ENCODE peak calls at places on chromosomes 11 and 22, in eight cellular contexts. One of them, this sample, is unnamed. For H3K4me1, the result is how much of the 10 kb centered on the place peaks cover.

GRCh38 chr11:60786811-60787567 is 1.9 kb downstream of the MS4A10 start:
- DNase-seq in HepG2: no peak
- DNase-seq in K562: no peak
- DNase-seq in transverse colon: peak
- DNase-seq in HCT116: no peak
- DNase-seq in sigmoid colon: peak
- DNase-seq in upper lobe of left lung: no peak
- DNase-seq in endothelial cell of umbilical vein: peak
- DNase-seq in this sample: peak

GRCh38 chr22:43862074-43862881 is at the start of gene SULT4A1:
- DNase-seq in upper lobe of left lung: peak
- DNase-seq in endothelial cell of umbilical vein: no peak
- DNase-seq in sigmoid colon: peak
- DNase-seq in transverse colon: no peak
- DNase-seq in HepG2: no peak
- DNase-seq in K562: peak
- DNase-seq in HCT116: peak
- DNase-seq in this sample: peak

GRCh38 chr11:105610796-105611361 is 1.0 kb downstream of the GRIA4 start:
- DNase-seq in transverse colon: no peak
- DNase-seq in HepG2: no peak
- DNase-seq in upper lobe of left lung: no peak
- DNase-seq in K562: no peak
- DNase-seq in HCT116: no peak
- DNase-seq in endothelial cell of umbilical vein: peak
- DNase-seq in sigmoid colon: no peak
- DNase-seq in this sample: no peak

GRCh38 chr11:1297011-1297575 is 12.3 kb downstream of the TOLLIP start:
- DNase-seq in K562: no peak
- DNase-seq in upper lobe of left lung: peak
- DNase-seq in HCT116: no peak
- DNase-seq in HepG2: no peak
- DNase-seq in transverse colon: no peak
- DNase-seq in sigmoid colon: no peak
- DNase-seq in endothelial cell of umbilical vein: no peak
- DNase-seq in this sample: peak

GRCh38 chr11:66020618-66021357 is 5.5 kb downstream of the CATSPER1 start:
- DNase-seq in K562: peak
- DNase-seq in transverse colon: peak
- DNase-seq in upper lobe of left lung: peak
- DNase-seq in HCT116: no peak
- DNase-seq in endothelial cell of umbilical vein: peak
- DNase-seq in sigmoid colon: no peak
- DNase-seq in HepG2: no peak
- DNase-seq in this sample: peak

GRCh38 chr11:2587132-2587930 is 112.5 kb downstream of the KCNQ1OT1 start:
- DNase-seq in upper lobe of left lung: peak
- DNase-seq in sigmoid colon: peak
- DNase-seq in HCT116: no peak
- DNase-seq in HepG2: no peak
- DNase-seq in transverse colon: peak
- DNase-seq in endothelial cell of umbilical vein: no peak
- DNase-seq in K562: peak
- DNase-seq in this sample: peak

GRCh38 chr11:46278387-46279173 is 1.1 kb downstream of the CREB3L1 start:
- DNase-seq in endothelial cell of umbilical vein: no peak
- DNase-seq in HepG2: no peak
- DNase-seq in sigmoid colon: peak
- DNase-seq in HCT116: no peak
- DNase-seq in upper lobe of left lung: peak
- DNase-seq in transverse colon: peak
- DNase-seq in K562: peak
- DNase-seq in this sample: no peak

GRCh38 chr22:46574993-46575914 is 37.8 kb upstream of the CELSR1 start:
- DNase-seq in upper lobe of left lung: peak
- DNase-seq in K562: no peak
- DNase-seq in HCT116: peak
- DNase-seq in transverse colon: peak
- DNase-seq in sigmoid colon: peak
- DNase-seq in HepG2: peak
- DNase-seq in endothelial cell of umbilical vein: peak
- DNase-seq in this sample: peak

GRCh38 chr11:133937015-133937414 is 19.8 kb downstream of the IGSF9B start:
- DNase-seq in HCT116: no peak
- DNase-seq in transverse colon: no peak
- DNase-seq in K562: no peak
- DNase-seq in HepG2: no peak
- DNase-seq in sigmoid colon: no peak
- DNase-seq in upper lobe of left lung: no peak
- DNase-seq in endothelial cell of umbilical vein: no peak
- DNase-seq in this sample: no peak

GRCh38 chr22:40856513-40857308 is at the start of the genes ST13 and XPNPEP3:
- DNase-seq in sigmoid colon: peak
- DNase-seq in endothelial cell of umbilical vein: peak
- DNase-seq in K562: peak
- DNase-seq in transverse colon: peak
- DNase-seq in HepG2: peak
- DNase-seq in HCT116: peak
- DNase-seq in upper lobe of left lung: peak
- DNase-seq in this sample: peak
- TF ChIP-seq POLR2AphosphoS5 in sigmoid colon: peak
- TF ChIP-seq POLR2AphosphoS5 in endothelial cell of umbilical vein: peak
- TF ChIP-seq POLR2AphosphoS5 in K562: peak
- TF ChIP-seq POLR2AphosphoS5 in transverse colon: peak
- TF ChIP-seq POLR2AphosphoS5 in HepG2: peak
- TF ChIP-seq POLR2AphosphoS5 in HCT116: peak
- TF ChIP-seq POLR2AphosphoS5 in upper lobe of left lung: peak
- TF ChIP-seq POLR2AphosphoS5 in this sample: peak

GRCh38 chr11:72069787-72070251 is 10.5 kb downstream of the NUMA1 start:
- DNase-seq in endothelial cell of umbilical vein: peak
- DNase-seq in transverse colon: peak
- DNase-seq in sigmoid colon: peak
- DNase-seq in upper lobe of left lung: no peak
- DNase-seq in K562: peak
- DNase-seq in HCT116: peak
- DNase-seq in HepG2: peak
- DNase-seq in this sample: peak
- H3K4me1 ChIP-seq in endothelial cell of umbilical vein: half or more
- H3K4me1 ChIP-seq in transverse colon: under half
- H3K4me1 ChIP-seq in sigmoid colon: under half
- H3K4me1 ChIP-seq in upper lobe of left lung: half or more
- H3K4me1 ChIP-seq in K562: under half
- H3K4me1 ChIP-seq in HCT116: under half
- H3K4me1 ChIP-seq in HepG2: under half
- H3K4me1 ChIP-seq in this sample: under half

GRCh38 chr11:76177250-76177686 is 29.0 kb downstream of the WNT11 start:
- DNase-seq in HCT116: no peak
- DNase-seq in transverse colon: no peak
- DNase-seq in K562: no peak
- DNase-seq in sigmoid colon: no peak
- DNase-seq in HepG2: peak
- DNase-seq in endothelial cell of umbilical vein: no peak
- DNase-seq in upper lobe of left lung: no peak
- DNase-seq in this sample: no peak
- TF ChIP-seq POLR2A in HCT116: no peak
- TF ChIP-seq POLR2A in transverse colon: no peak
- TF ChIP-seq POLR2A in K562: no peak
- TF ChIP-seq POLR2A in sigmoid colon: no peak
- TF ChIP-seq POLR2A in HepG2: no peak
- TF ChIP-seq POLR2A in endothelial cell of umbilical vein: no peak
- TF ChIP-seq POLR2A in upper lobe of left lung: no peak
- TF ChIP-seq POLR2A in this sample: no peak

GRCh38 chr11:82843057-82843795 is 57.0 kb downstream of the PRCP start:
- DNase-seq in HCT116: no peak
- DNase-seq in HepG2: no peak
- DNase-seq in transverse colon: no peak
- DNase-seq in K562: no peak
- DNase-seq in upper lobe of left lung: no peak
- DNase-seq in sigmoid colon: no peak
- DNase-seq in endothelial cell of umbilical vein: no peak
- DNase-seq in this sample: no peak
- TF ChIP-seq POLR2AphosphoS5 in HCT116: no peak
- TF ChIP-seq POLR2AphosphoS5 in HepG2: no peak
- TF ChIP-seq POLR2AphosphoS5 in transverse colon: no peak
- TF ChIP-seq POLR2AphosphoS5 in K562: no peak
- TF ChIP-seq POLR2AphosphoS5 in upper lobe of left lung: no peak
- TF ChIP-seq POLR2AphosphoS5 in sigmoid colon: no peak
- TF ChIP-seq POLR2AphosphoS5 in endothelial cell of umbilical vein: no peak
- TF ChIP-seq POLR2AphosphoS5 in this sample: no peak

GRCh38 chr22:49355206-49355920 is 472.3 kb downstream of the BRD1 start:
- DNase-seq in K562: no peak
- DNase-seq in HCT116: no peak
- DNase-seq in transverse colon: no peak
- DNase-seq in upper lobe of left lung: no peak
- DNase-seq in HepG2: no peak
- DNase-seq in endothelial cell of umbilical vein: no peak
- DNase-seq in sigmoid colon: no peak
- DNase-seq in this sample: peak
- H3K4me1 ChIP-seq in K562: under half
- H3K4me1 ChIP-seq in HCT116: under half
- H3K4me1 ChIP-seq in transverse colon: under half
- H3K4me1 ChIP-seq in upper lobe of left lung: under half
- H3K4me1 ChIP-seq in HepG2: under half
- H3K4me1 ChIP-seq in endothelial cell of umbilical vein: under half
- H3K4me1 ChIP-seq in sigmoid colon: under half
- H3K4me1 ChIP-seq in this sample: under half

GRCh38 chr11:62786318-62787004 is 741 bp upstream of the TMEM179B start:
- DNase-seq in HCT116: peak
- DNase-seq in K562: peak
- DNase-seq in HepG2: peak
- DNase-seq in upper lobe of left lung: peak
- DNase-seq in endothelial cell of umbilical vein: peak
- DNase-seq in sigmoid colon: peak
- DNase-seq in transverse colon: peak
- DNase-seq in this sample: peak
- TF ChIP-seq POLR2A in HCT116: no peak
- TF ChIP-seq POLR2A in K562: no peak
- TF ChIP-seq POLR2A in HepG2: no peak
- TF ChIP-seq POLR2A in upper lobe of left lung: no peak
- TF ChIP-seq POLR2A in endothelial cell of umbilical vein: no peak
- TF ChIP-seq POLR2A in sigmoid colon: no peak
- TF ChIP-seq POLR2A in transverse colon: no peak
- TF ChIP-seq POLR2A in this sample: no peak

GRCh38 chr11:11213117-11213516 is 139.9 kb downstream of the CSNK2A3 start:
- DNase-seq in sigmoid colon: no peak
- DNase-seq in transverse colon: no peak
- DNase-seq in HepG2: no peak
- DNase-seq in K562: no peak
- DNase-seq in HCT116: no peak
- DNase-seq in upper lobe of left lung: no peak
- DNase-seq in endothelial cell of umbilical vein: no peak
- DNase-seq in this sample: no peak

GRCh38 chr11:11211186-11211585 is 141.9 kb downstream of the CSNK2A3 start:
- DNase-seq in endothelial cell of umbilical vein: no peak
- DNase-seq in transverse colon: no peak
- DNase-seq in upper lobe of left lung: no peak
- DNase-seq in HepG2: no peak
- DNase-seq in HCT116: no peak
- DNase-seq in K562: no peak
- DNase-seq in sigmoid colon: no peak
- DNase-seq in this sample: no peak

GRCh38 chr11:11208994-11209393 is 144.1 kb downstream of the CSNK2A3 start:
- DNase-seq in endothelial cell of umbilical vein: no peak
- DNase-seq in HCT116: no peak
- DNase-seq in upper lobe of left lung: no peak
- DNase-seq in K562: no peak
- DNase-seq in sigmoid colon: no peak
- DNase-seq in transverse colon: no peak
- DNase-seq in HepG2: no peak
- DNase-seq in this sample: no peak

GRCh38 chr11:11209967-11210366 is 143.1 kb downstream of the CSNK2A3 start:
- DNase-seq in endothelial cell of umbilical vein: no peak
- DNase-seq in HCT116: no peak
- DNase-seq in sigmoid colon: no peak
- DNase-seq in K562: no peak
- DNase-seq in transverse colon: no peak
- DNase-seq in HepG2: no peak
- DNase-seq in upper lobe of left lung: no peak
- DNase-seq in this sample: no peak

GRCh38 chr11:11211888-11212287 is 141.2 kb downstream of the CSNK2A3 start:
- DNase-seq in K562: no peak
- DNase-seq in endothelial cell of umbilical vein: no peak
- DNase-seq in sigmoid colon: no peak
- DNase-seq in transverse colon: no peak
- DNase-seq in HCT116: no peak
- DNase-seq in upper lobe of left lung: no peak
- DNase-seq in HepG2: no peak
- DNase-seq in this sample: no peak
- TF ChIP-seq POLR2AphosphoS5 in K562: no peak
- TF ChIP-seq POLR2AphosphoS5 in endothelial cell of umbilical vein: no peak
- TF ChIP-seq POLR2AphosphoS5 in sigmoid colon: no peak
- TF ChIP-seq POLR2AphosphoS5 in transverse colon: no peak
- TF ChIP-seq POLR2AphosphoS5 in HCT116: no peak
- TF ChIP-seq POLR2AphosphoS5 in upper lobe of left lung: no peak
- TF ChIP-seq POLR2AphosphoS5 in HepG2: no peak
- TF ChIP-seq POLR2AphosphoS5 in this sample: no peak

This sample was measured in spleen.